ENCODE peak calls at places on chromosomes 13 and 19, in six cellular contexts. P, Q, E, L, Z and A are unnamed samples.

GRCh38 chr13:64075543-64076271 is 2660.1 kb upstream of the PCDH20 start:
- DNase-seq in P (no peak), Q (no peak), E (no peak), L (no peak), Z (no peak), A (no peak)

GRCh38 chr19:7159105-7159933 is 89.8 kb downstream of the ZNF557 start:
- DNase-seq in P (peak; percentile 18), Q (peak; percentile 79), E (peak; percentile 51), L (peak; percentile 67), Z (peak; percentile 61), A (peak; percentile 65)

GRCh38 chr19:17937371-17937900 is 4.6 kb downstream of the CCDC124 start:
- DNase-seq in P (no peak), Q (no peak), E (no peak), L (no peak), Z (no peak), A (no peak)

GRCh38 chr19:38303517-38304351 is at the start of gene C19orf33:
- DNase-seq in P (peak; percentile 98), Q (no peak), E (no peak), L (peak; percentile 93), Z (peak; percentile 91), A (no peak)

GRCh38 chr13:41019578-41020347 is 647 bp upstream of the ELF1 start:
- DNase-seq in P (no peak), Q (no peak), E (no peak), L (peak; percentile 36), Z (no peak), A (no peak)

GRCh38 chr19:12293771-12294307 is 844 bp downstream of the ZNF44 start:
- DNase-seq in P (peak; percentile 55), Q (no peak), E (peak; percentile 28), L (peak; percentile 94), Z (peak; percentile 94), A (no peak)

GRCh38 chr13:107681611-107682010 is 533.7 kb downstream of the LIG4 start:
- DNase-seq in P (no peak), Q (no peak), E (no peak), L (no peak), Z (no peak), A (no peak)

GRCh38 chr13:113407531-113408393 is 43.8 kb upstream of the GRTP1 start:
- DNase-seq in P (no peak), Q (no peak), E (no peak), L (no peak), Z (no peak), A (no peak)

GRCh38 chr13:113083402-113084061 is 22.1 kb upstream of the F7 start:
- DNase-seq in P (peak; percentile 67), Q (no peak), E (no peak), L (no peak), Z (peak; percentile 89), A (no peak)

GRCh38 chr19:32324631-32325215 is 20.7 kb upstream of the ZNF507 start:
- DNase-seq in P (no peak), Q (no peak), E (no peak), L (no peak), Z (no peak), A (no peak)

GRCh38 chr19:5312058-5312457 is 28.6 kb downstream of the PTPRS start:
- DNase-seq in P (no peak), Q (no peak), E (no peak), L (no peak), Z (no peak), A (no peak)

GRCh38 chr19:46373573-46374359 is 26.9 kb downstream of the PPP5C start:
- DNase-seq in P (peak; percentile 93), Q (peak; percentile 57), E (peak; percentile 68), L (peak; percentile 57), Z (peak; percentile 96), A (no peak)

GRCh38 chr13:105806335-105806920 is 729.0 kb downstream of the EFNB2 start:
- DNase-seq in P (no peak), Q (no peak), E (peak; percentile 19), L (no peak), Z (no peak), A (no peak)

GRCh38 chr13:73492811-73493210 is 434.0 kb downstream of the KLF5 start:
- DNase-seq in P (no peak), Q (no peak), E (no peak), L (no peak), Z (no peak), A (no peak)

GRCh38 chr13:48853381-48854102 is 122.2 kb upstream of the FNDC3A start:
- DNase-seq in P (no peak), Q (peak; percentile 3), E (peak; percentile 85), L (no peak), Z (no peak), A (no peak)

GRCh38 chr13:36453518-36453917 is 21.2 kb downstream of the CCNA1 start:
- DNase-seq in P (no peak), Q (no peak), E (no peak), L (peak; percentile 37), Z (no peak), A (no peak)

GRCh38 chr13:40074338-40074737 is 418.9 kb downstream of the COG6 start:
- DNase-seq in P (no peak), Q (no peak), E (no peak), L (no peak), Z (no peak), A (no peak)

DNA sequence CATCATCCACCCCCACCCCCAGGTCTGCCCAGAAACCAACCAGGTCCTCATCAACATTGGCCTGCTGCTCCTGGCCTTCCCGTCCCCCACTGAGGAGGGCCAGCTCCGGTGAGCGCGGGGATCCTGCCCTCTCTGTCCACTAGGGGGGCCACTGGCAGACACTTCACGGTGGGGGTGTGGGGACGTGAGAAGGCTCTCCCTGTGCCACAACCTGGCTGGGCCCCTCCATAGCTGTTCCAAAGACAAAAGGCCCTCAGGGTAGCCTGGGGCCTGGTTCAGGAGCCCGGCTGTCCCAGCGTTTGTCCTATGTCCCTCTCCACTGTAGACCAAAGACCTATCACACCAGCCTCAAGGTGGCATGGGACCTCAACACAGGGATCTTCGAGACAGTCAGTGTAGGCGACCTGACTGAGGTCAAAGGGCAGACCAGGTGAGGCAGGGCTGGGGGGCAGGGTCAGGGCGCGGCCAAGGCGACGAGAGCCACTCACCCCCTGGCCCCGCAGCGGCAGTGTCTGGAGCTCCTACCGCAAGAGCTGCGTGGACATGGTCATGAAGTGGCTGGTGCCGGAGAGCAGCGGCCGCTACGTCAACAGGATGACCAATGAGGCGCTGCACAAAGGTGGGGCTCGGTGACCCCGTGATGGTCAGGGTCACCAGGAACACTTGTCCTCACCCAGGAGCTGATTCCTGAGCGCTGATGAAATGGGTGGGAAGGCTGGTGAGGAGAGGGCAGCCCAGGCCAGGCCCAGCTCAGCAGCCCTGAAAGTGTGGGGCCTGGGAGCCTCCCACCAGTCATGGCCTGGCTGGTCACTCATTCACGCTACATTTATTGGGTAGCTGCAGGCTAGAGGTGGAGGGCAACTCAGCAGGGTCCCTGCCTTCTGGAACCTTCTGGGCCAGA is 7.9 kb downstream of the DCAF15 start:
- DNase-seq in P (no peak), Q (no peak), E (no peak), L (peak; percentile 20), Z (no peak), A (no peak)
- TF ChIP-seq CTCF in P (no peak), Q (no peak), E (peak; percentile 63), L (peak; percentile 15), Z (no peak), A (peak; percentile 30)

GRCh38 chr19:1514295-1514661 is 1.5 kb upstream of the ADAMTSL5 start:
- DNase-seq in P (no peak), Q (no peak), E (no peak), L (no peak), Z (no peak), A (no peak)

GRCh38 chr19:1516395-1516753 is 3.6 kb upstream of the ADAMTSL5 start:
- DNase-seq in P (peak; percentile 38), Q (no peak), E (no peak), L (no peak), Z (no peak), A (no peak)

GRCh38 chr19:1513492-1514294 is 874 bp upstream of the ADAMTSL5 start:
- DNase-seq in P (peak; percentile 59), Q (no peak), E (no peak), L (peak; percentile 83), Z (peak; percentile 39), A (no peak)

GRCh38 chr19:1512671-1513491 is at the start of gene ADAMTSL5:
- DNase-seq in P (peak; percentile 74), Q (no peak), E (no peak), L (peak; percentile 89), Z (peak; percentile 44), A (no peak)

GRCh38 chr19:1514986-1515721 is 2.3 kb upstream of the ADAMTSL5 start:
- DNase-seq in P (no peak), Q (no peak), E (no peak), L (no peak), Z (no peak), A (no peak)
- H3K27ac ChIP-seq in P (no peak overlapping the region), Q (no peak overlapping the region), E (no peak overlapping the region), L (no peak overlapping the region), Z (no peak overlapping the region), A (no peak overlapping the region)

GRCh38 chr19:48805452-48805851 is 5.4 kb downstream of the BCAT2 start:
- DNase-seq in P (no peak), Q (no peak), E (no peak), L (no peak), Z (no peak), A (no peak)

GRCh38 chr19:48806518-48806817 is 4.4 kb downstream of the BCAT2 start:
- DNase-seq in P (no peak), Q (no peak), E (peak; percentile 45), L (no peak), Z (peak; percentile 36), A (no peak)

GRCh38 chr19:48810151-48810550 is 678 bp downstream of the BCAT2 start:
- DNase-seq in P (no peak), Q (no peak), E (no peak), L (peak; percentile 7), Z (no peak), A (no peak)

GRCh38 chr19:48806818-48807589 is 3.8 kb downstream of the BCAT2 start:
- DNase-seq in P (peak; percentile 76), Q (no peak), E (no peak), L (peak; percentile 87), Z (no peak), A (no peak)

DNA sequence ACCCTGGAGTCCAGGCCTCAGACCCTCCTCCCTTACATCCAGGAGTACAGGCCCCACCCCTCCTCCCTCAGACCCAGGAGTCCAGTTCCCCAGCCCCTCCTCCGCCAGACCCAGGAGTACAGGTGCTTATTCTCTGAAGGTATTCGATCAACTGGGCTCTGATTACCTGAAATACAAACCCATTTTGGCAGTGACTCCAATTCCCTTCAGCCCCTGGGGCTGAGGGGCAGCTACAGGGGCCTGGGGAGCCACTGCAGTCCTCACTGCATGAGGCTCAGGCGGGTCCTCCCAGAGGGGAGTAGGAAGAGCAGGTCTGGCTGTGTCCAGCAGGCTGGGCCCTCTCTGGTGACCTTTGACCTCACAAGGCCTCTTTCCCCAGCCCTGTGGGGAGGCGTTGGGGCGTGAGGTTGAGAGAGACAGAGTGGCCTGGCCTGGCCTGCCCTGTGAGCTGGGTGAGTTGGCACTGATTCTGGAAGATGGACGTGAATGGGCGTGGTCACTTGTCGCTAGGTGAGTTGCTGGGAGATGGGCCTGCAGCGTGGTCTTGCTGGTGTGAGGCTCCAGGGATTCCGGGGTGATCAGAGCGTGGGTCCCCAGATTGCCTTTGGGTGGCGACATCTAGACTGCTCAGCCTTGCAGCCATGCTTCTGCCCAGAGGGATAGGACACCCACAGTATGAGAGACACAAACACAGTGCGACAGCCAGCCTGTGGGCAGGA is 3.1 kb downstream of the BCAT2 start:
- DNase-seq in P (peak; percentile 48), Q (no peak), E (no peak), L (peak; percentile 50), Z (no peak), A (no peak)
- H3K4me3 ChIP-seq in P (no peak overlapping the region), Q (no peak overlapping the region), E (no peak overlapping the region), L (no peak overlapping the region), Z (no peak overlapping the region), A (no peak overlapping the region)

GRCh38 chr13:26819067-26819466 is 58.5 kb upstream of the GPR12 start:
- DNase-seq in P (no peak), Q (no peak), E (no peak), L (no peak), Z (no peak), A (no peak)

GRCh38 chr13:26816876-26817275 is 56.3 kb upstream of the GPR12 start:
- DNase-seq in P (no peak), Q (no peak), E (no peak), L (no peak), Z (no peak), A (no peak)

GRCh38 chr13:26821766-26822165 is 61.2 kb upstream of the GPR12 start:
- DNase-seq in P (no peak), Q (no peak), E (no peak), L (no peak), Z (no peak), A (no peak)
- TF ChIP-seq CTCF in P (no peak), Q (no peak), E (no peak), L (no peak), Z (no peak), A (no peak)